ENCODE peak calls at places on chromosomes 11 and 22, in five cellular contexts. X, C, B, U and N are unnamed samples.

GRCh38 chr11:128595775-128596174 is 8.4 kb upstream of the ETS1 start:
- DNase-seq in X (no peak), C (no peak), B (no peak), U (no peak), N (no peak)

GRCh38 chr22:25357056-25357455 is 137.6 kb downstream of the CRYBB2 start:
- DNase-seq in X (no peak), C (no peak), B (no peak), U (no peak), N (no peak)

GRCh38 chr11:105000167-105000566 is 22.8 kb downstream of the CASP5 start:
- DNase-seq in X (peak; percentile 47), C (peak; percentile 71), B (no peak), U (peak; percentile 37), N (peak; percentile 62)

GRCh38 chr11:18700375-18700774 is 1.8 kb downstream of the TMEM86A start:
- DNase-seq in X (no peak), C (no peak), B (no peak), U (no peak), N (peak; percentile 84)

GRCh38 chr22:30344447-30345200 is 12.1 kb downstream of the SF3A1 start:
- DNase-seq in X (no peak), C (no peak), B (no peak), U (no peak), N (no peak)

GRCh38 chr11:122322369-122322768 is 206.4 kb upstream of the BLID start:
- DNase-seq in X (no peak), C (no peak), B (no peak), U (no peak), N (no peak)

GRCh38 chr22:45628508-45628907 is 43.1 kb upstream of the ATXN10 start:
- DNase-seq in X (no peak), C (no peak), B (no peak), U (no peak), N (no peak)

GRCh38 chr11:119196833-119197483 is 9.2 kb upstream of the CBL start:
- DNase-seq in X (peak; percentile 74), C (peak; percentile 83), B (peak; percentile 81), U (peak; percentile 76), N (peak; percentile 82)

GRCh38 chr11:61656347-61657077 is 23.7 kb upstream of the DAGLA start:
- DNase-seq in X (no peak), C (no peak), B (no peak), U (no peak), N (no peak)

GRCh38 chr11:126123686-126124085 is 61.0 kb upstream of the CDON start:
- DNase-seq in X (no peak), C (no peak), B (no peak), U (no peak), N (no peak)

GRCh38 chr11:72353861-72354260 is 80.5 kb downstream of the CLPB start:
- DNase-seq in X (peak; percentile 55), C (peak; percentile 50), B (no peak), U (no peak), N (peak; percentile 52)

GRCh38 chr11:125312391-125312790 is 147.8 kb downstream of the PKNOX2 start:
- DNase-seq in X (no peak), C (no peak), B (no peak), U (no peak), N (no peak)

GRCh38 chr11:17371614-17372013 is 16.8 kb downstream of the KCNJ11 start:
- DNase-seq in X (no peak), C (no peak), B (no peak), U (peak; percentile 61), N (no peak)

GRCh38 chr11:114876231-114876630 is 197.9 kb downstream of the NXPE2 start:
- DNase-seq in X (no peak), C (no peak), B (no peak), U (no peak), N (no peak)

GRCh38 chr11:102546427-102546826 is 15.9 kb upstream of the MMP7 start:
- DNase-seq in X (no peak), C (no peak), B (no peak), U (no peak), N (no peak)

GRCh38 chr22:42685941-42686666 is 34.6 kb downstream of the A4GALT start:
- DNase-seq in X (no peak), C (no peak), B (peak; percentile 45), U (no peak), N (no peak)

GRCh38 chr11:113841691-113842090 is 33.7 kb downstream of the USP28 start:
- DNase-seq in X (no peak), C (no peak), B (no peak), U (no peak), N (no peak)

GRCh38 chr11:11582261-11582701 is 39.5 kb downstream of the GALNT18 start:
- DNase-seq in X (peak; percentile 23), C (no peak), B (no peak), U (no peak), N (no peak)

GRCh38 chr22:38420734-38421133 is 34.3 kb downstream of the KCNJ4 start:
- DNase-seq in X (no peak), C (no peak), B (no peak), U (no peak), N (no peak)

GRCh38 chr22:38423512-38424503 is 31.2 kb downstream of the KCNJ4 start:
- DNase-seq in X (no peak), C (peak; percentile 56), B (no peak), U (no peak), N (no peak)

GRCh38 chr22:38419864-38420172 is 35.2 kb downstream of the KCNJ4 start:
- DNase-seq in X (no peak), C (no peak), B (no peak), U (no peak), N (no peak)

GRCh38 chr22:38424525-38425080 is 30.4 kb downstream of the KCNJ4 start:
- DNase-seq in X (no peak), C (no peak), B (no peak), U (no peak), N (no peak)

GRCh38 chr22:38422615-38423511 is 32.1 kb downstream of the KCNJ4 start:
- DNase-seq in X (no peak), C (no peak), B (no peak), U (no peak), N (peak; percentile 42)
- TF ChIP-seq JUND in X (no peak), C (no peak), B (no peak), U (no peak), N (no peak)

GRCh38 chr11:78226684-78227680 is 38.3 kb downstream of the USP35 start:
- DNase-seq in X (no peak), C (no peak), B (no peak), U (no peak), N (no peak)

GRCh38 chr11:78230161-78230877 is 41.6 kb downstream of the USP35 start:
- DNase-seq in X (peak; percentile 26), C (no peak), B (peak; percentile 54), U (no peak), N (no peak)

GRCh38 chr11:78227906-78228305 is 39.2 kb downstream of the USP35 start:
- DNase-seq in X (no peak), C (no peak), B (no peak), U (no peak), N (no peak)

GRCh38 chr11:78229106-78229505 is 40.4 kb downstream of the USP35 start:
- DNase-seq in X (no peak), C (no peak), B (no peak), U (no peak), N (no peak)

GRCh38 chr11:78228467-78228866 is 39.7 kb downstream of the USP35 start:
- DNase-seq in X (no peak), C (peak; percentile 65), B (peak; percentile 72), U (peak; percentile 32), N (peak; percentile 91)
- TF ChIP-seq JUND in X (no peak), C (no peak), B (no peak), U (no peak), N (no peak)

DNA sequence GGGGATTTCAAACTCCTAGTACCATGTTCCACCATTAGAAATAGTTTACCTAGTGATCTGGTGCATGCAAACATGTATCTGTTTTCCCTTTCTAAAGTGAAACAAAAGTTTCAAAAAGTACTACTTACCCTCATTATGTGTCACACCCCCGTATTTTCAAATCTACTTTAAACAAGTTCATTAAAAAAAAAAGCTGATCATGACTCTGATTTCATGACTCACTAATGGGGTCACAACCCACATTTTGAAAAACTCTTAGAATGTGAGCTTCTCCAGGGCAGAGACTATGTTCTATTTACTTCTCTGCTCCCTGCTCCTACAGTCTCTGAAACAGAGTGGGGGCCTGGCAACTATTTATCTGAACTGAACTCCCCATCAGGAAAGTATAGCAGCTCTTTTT is 18.2 kb downstream of the CHRM1 start:
- DNase-seq in X (no peak), C (no peak), B (no peak), U (no peak), N (no peak)
- TF ChIP-seq JUND in X (no peak), C (no peak), B (no peak), U (no peak), N (no peak)

GRCh38 chr11:57461841-57462489 is 1.6 kb downstream of the RTN4RL2 start:
- DNase-seq in X (no peak), C (no peak), B (no peak), U (no peak), N (no peak)

GRCh38 chr11:57466680-57467079 is 6.4 kb downstream of the RTN4RL2 start:
- DNase-seq in X (no peak), C (no peak), B (no peak), U (no peak), N (no peak)

GRCh38 chr11:57463596-57464342 is 3.4 kb downstream of the RTN4RL2 start:
- DNase-seq in X (no peak), C (no peak), B (no peak), U (no peak), N (no peak)

GRCh38 chr11:57462597-57462996 is 2.3 kb downstream of the RTN4RL2 start:
- DNase-seq in X (no peak), C (no peak), B (no peak), U (no peak), N (no peak)

DNA sequence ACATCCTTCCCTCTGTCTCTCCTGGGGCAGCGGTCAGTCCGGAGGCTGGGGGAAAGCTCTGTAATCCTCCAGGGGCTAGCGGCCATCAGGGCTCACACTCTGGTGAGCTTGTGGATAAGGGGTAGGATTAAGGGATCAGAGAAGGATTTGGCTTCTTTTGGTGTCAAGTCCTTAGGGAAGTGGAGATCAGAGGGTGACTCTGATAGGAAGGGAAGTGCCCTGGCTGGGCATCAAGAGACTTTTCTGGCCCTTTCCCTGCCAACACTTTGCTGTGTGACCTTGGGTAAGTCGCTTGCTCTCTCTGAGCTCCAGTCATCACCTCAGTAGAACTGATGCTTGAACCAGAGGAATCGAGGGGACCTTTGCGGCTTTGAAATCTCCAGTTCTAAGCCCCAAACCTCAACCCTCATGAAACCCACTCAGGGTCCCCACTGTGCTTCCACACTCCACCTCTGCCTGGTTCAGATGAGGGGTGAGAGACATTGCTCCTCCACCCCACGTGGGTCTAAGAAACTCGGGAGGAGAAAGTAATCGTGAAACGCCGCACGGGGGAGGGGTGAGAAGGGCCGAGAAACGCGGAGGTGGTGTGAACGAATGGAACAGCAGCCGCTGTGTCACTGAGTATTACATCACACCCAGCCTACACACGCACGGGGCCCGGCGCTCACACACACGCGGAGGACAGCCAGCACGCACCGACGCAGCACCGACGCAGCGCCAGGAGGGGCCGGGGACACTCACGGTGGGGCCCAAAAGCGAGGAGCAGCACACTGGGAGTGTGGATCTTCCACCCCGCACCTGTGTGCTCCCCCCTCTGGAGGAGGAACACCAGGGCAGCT is 4.2 kb downstream of the RTN4RL2 start:
- DNase-seq in X (no peak), C (no peak), B (peak; percentile 28), U (no peak), N (no peak)
- TF ChIP-seq JUND in X (no peak), C (no peak), B (no peak), U (no peak), N (no peak)